ENCODE peak calls at places on chromosomes 6 and 20, in four cellular contexts. A is Peyer's patch, L is neuronal stem cell, N is ovary. R is an unnamed sample. For H3K4me1, the result is how much of the 10 kb centered on the place peaks cover.

GRCh38 chr6:161091972-161092701 is 100.6 kb downstream of the MAP3K4 start:
- DNase-seq in N (no peak), L (no peak), A (no peak), R (no peak)

GRCh38 chr6:87929843-87930288 is 117.8 kb upstream of the SPACA1 start:
- DNase-seq in N (peak), L (peak), A (peak), R (peak)

GRCh38 chr20:23091741-23092408 is 5.8 kb upstream of the CD93 start:
- DNase-seq in L (no peak), N (no peak), A (no peak), R (no peak)

GRCh38 chr6:137928286-137928685 is 61.2 kb downstream of the TNFAIP3 start:
- DNase-seq in A (no peak), L (no peak), N (no peak), R (no peak)

GRCh38 chr20:58549231-58549630 is 34.0 kb upstream of the APCDD1L start:
- DNase-seq in A (no peak), L (no peak), N (no peak), R (no peak)

GRCh38 chr6:53961679-53962370 is 149.4 kb upstream of the MLIP start:
- DNase-seq in A (no peak), N (no peak), L (no peak), R (no peak)

GRCh38 chr20:63698739-63699465 is 2.5 kb downstream of the TNFRSF6B start:
- DNase-seq in L (no peak), A (peak), N (peak), R (no peak)

GRCh38 chr6:5569491-5569890 is 308.2 kb downstream of the FARS2 start:
- DNase-seq in N (no peak), A (no peak), L (no peak), R (no peak)

GRCh38 chr20:49400410-49400809 is 82.1 kb downstream of the KCNB1 start:
- DNase-seq in N (peak), L (no peak), A (no peak), R (no peak)

GRCh38 chr6:113756290-113756665 is 100.9 kb upstream of the MARCKS start:
- DNase-seq in L (no peak), A (no peak), N (no peak), R (no peak)

GRCh38 chr6:169556758-169557505 is 144.9 kb downstream of the WDR27 start:
- DNase-seq in A (no peak), N (no peak), L (no peak), R (no peak)

GRCh38 chr20:6333110-6333509 is 210.3 kb upstream of the FERMT1 start:
- DNase-seq in A (no peak), N (no peak), L (no peak), R (no peak)

GRCh38 chr6:10587694-10588392 is 66.7 kb downstream of the GCNT2 start:
- DNase-seq in L (no peak), A (no peak), N (no peak), R (no peak)

GRCh38 chr6:147642458-147642857 is 134.0 kb downstream of the SAMD5 start:
- DNase-seq in L (no peak), A (no peak), N (no peak), R (no peak)

GRCh38 chr6:42091718-42092023 is 41.3 kb downstream of the TAF8 start:
- DNase-seq in A (no peak), L (no peak), N (no peak), R (no peak)

GRCh38 chr20:24370249-24370648 is 99.2 kb upstream of the SYNDIG1 start:
- DNase-seq in L (no peak), A (no peak), N (no peak), R (no peak)

GRCh38 chr6:49410564-49410963 is 52.5 kb downstream of the MMUT start:
- DNase-seq in N (no peak), A (no peak), L (no peak), R (no peak)

GRCh38 chr6:16511723-16512584 is 249.3 kb downstream of the ATXN1 start:
- DNase-seq in A (no peak), N (no peak), L (no peak), R (no peak)

GRCh38 chr20:46305973-46306360 is 2.3 kb downstream of the CDH22 start:
- DNase-seq in A (peak), L (no peak), N (no peak), R (no peak)

GRCh38 chr6:118542184-118542952 is 5.7 kb upstream of the PLN start:
- DNase-seq in N (no peak), A (no peak), L (no peak), R (no peak)

GRCh38 chr20:45354423-45355208 is 6.4 kb upstream of the SDC4 start:
- DNase-seq in N (no peak), L (no peak), A (no peak), R (no peak)

GRCh38 chr6:40754481-40755045 is 167.4 kb upstream of the LRFN2 start:
- DNase-seq in A (no peak), N (no peak), L (no peak), R (no peak)

GRCh38 chr6:120938876-120939231 is 395.4 kb downstream of the TBC1D32 start:
- DNase-seq in L (no peak), A (no peak), N (no peak), R (no peak)

GRCh38 chr6:136069119-136069518 is 181.0 kb downstream of the MTFR2 start:
- DNase-seq in N (no peak), L (no peak), A (no peak), R (no peak)

GRCh38 chr6:148509152-148509571 is 166.5 kb downstream of the SASH1 start:
- DNase-seq in N (no peak), A (no peak), L (no peak), R (no peak)

GRCh38 chr6:170510631-170511030 is 42.5 kb downstream of the PSMB1 start:
- DNase-seq in L (no peak), N (no peak), A (no peak), R (no peak)

GRCh38 chr20:62936996-62937352 is 973 bp upstream of the GID8 start:
- DNase-seq in A (no peak), L (no peak), N (no peak), R (no peak)

GRCh38 chr20:63924241-63924640 is 29.3 kb downstream of the DNAJC5 start:
- DNase-seq in N (no peak), L (no peak), A (no peak), R (no peak)

GRCh38 chr6:88916615-88917198 is 46.7 kb downstream of the RNGTT start:
- DNase-seq in N (no peak), L (no peak), A (no peak), R (no peak)

GRCh38 chr20:37931153-37931922 is 28.4 kb downstream of the VSTM2L start:
- DNase-seq in A (no peak), N (no peak), L (no peak), R (no peak)

GRCh38 chr20:50655325-50655880 is 35.9 kb downstream of the RIPOR3 start:
- DNase-seq in N (peak), A (no peak), L (no peak), R (no peak)

GRCh38 chr20:41030536-41031242 is 2.1 kb downstream of the TOP1 start:
- DNase-seq in L (no peak), A (no peak), N (no peak), R (no peak)

GRCh38 chr6:36958775-36959554 is 4.4 kb downstream of the PI16 start:
- DNase-seq in A (peak), L (no peak), N (no peak), R (no peak)
- H3K27ac ChIP-seq in A (no peak), L (no peak), N (no peak), R (no peak)

GRCh38 chr20:17871861-17872260 is 96.7 kb downstream of the SNX5 start:
- DNase-seq in L (no peak), N (peak), A (no peak), R (no peak)

GRCh38 chr20:17873410-17874270 is 95.0 kb downstream of the SNX5 start:
- DNase-seq in A (peak), N (peak), L (no peak), R (peak)

GRCh38 chr20:17871181-17871580 is 97.4 kb downstream of the SNX5 start:
- DNase-seq in L (no peak), A (no peak), N (no peak), R (no peak)

GRCh38 chr20:17872920-17873319 is 95.7 kb downstream of the SNX5 start:
- DNase-seq in N (peak), L (no peak), A (no peak), R (no peak)

GRCh38 chr20:17872434-17872833 is 96.2 kb downstream of the SNX5 start:
- DNase-seq in N (peak), L (no peak), A (no peak), R (no peak)
- H3K4me1 ChIP-seq in N (under half), L (under half), A (under half), R (under half)

GRCh38 chr6:108716801-108717791 is 131.1 kb upstream of the ARMC2 start:
- DNase-seq in A (no peak), L (no peak), N (no peak), R (no peak)
- H3K27ac ChIP-seq in A (no peak), L (no peak), N (no peak), R (no peak)

GRCh38 chr6:149696904-149697303 is 21.0 kb downstream of the LATS1 start:
- DNase-seq in L (no peak), N (no peak), A (no peak), R (no peak)

GRCh38 chr6:149698175-149698574 is 19.7 kb downstream of the LATS1 start:
- DNase-seq in A (no peak), N (no peak), L (no peak), R (no peak)

GRCh38 chr6:149699150-149699549 is 18.8 kb downstream of the LATS1 start:
- DNase-seq in A (no peak), N (no peak), L (no peak), R (no peak)

DNA sequence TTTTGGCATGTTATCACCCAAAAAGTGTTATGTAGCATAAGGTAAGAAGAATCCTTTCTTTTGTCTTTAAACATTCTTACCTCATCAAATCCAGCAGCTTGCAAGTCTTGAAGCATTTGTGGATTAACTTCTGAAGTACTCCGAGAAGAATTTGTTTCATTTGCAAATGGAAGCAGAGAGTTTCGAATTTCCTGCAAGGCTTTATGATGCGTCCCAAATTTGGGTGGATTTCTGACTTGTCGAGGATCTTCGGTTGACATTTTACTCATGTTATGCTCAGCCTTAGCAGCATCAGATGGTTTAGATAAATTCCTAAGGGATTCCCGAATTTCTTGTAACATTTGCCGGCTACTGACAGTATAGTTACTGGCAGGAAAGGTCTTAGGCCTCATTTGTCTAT is 16.2 kb downstream of the LATS1 start:
- DNase-seq in L (no peak), A (no peak), N (no peak), R (no peak)
- H3K4me1 ChIP-seq in L (under half), A (under half), N (under half), R (under half)

GRCh38 chr20:32681175-32682084 is 7.7 kb upstream of the C20orf203 start:
- DNase-seq in N (no peak), A (no peak), L (no peak), R (no peak)
- H3K27ac ChIP-seq in N (no peak), A (no peak), L (peak), R (peak)

DNA sequence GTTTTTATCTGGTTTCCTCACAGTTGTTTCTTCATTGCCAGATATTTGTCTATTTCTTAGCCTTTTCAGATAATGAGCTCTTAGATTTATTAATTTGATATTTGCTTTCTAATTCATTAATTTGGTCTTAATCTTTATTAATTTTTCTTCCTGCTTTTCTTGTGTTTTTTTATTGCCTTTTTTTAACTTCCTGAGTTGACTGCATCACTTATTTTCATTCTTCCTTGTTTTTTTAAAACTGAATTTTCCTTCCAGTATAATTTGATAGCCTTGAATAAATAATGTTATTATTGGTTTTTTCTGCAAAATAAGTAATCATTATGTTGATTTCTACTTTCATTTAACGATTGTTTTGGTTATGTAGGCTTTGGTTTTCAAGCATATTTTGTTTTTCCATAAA is 91.5 kb downstream of the RNF144B start:
- DNase-seq in N (no peak), A (no peak), L (no peak), R (no peak)
- H3K4me1 ChIP-seq in N (under half), A (under half), L (under half), R (under half)

DNA sequence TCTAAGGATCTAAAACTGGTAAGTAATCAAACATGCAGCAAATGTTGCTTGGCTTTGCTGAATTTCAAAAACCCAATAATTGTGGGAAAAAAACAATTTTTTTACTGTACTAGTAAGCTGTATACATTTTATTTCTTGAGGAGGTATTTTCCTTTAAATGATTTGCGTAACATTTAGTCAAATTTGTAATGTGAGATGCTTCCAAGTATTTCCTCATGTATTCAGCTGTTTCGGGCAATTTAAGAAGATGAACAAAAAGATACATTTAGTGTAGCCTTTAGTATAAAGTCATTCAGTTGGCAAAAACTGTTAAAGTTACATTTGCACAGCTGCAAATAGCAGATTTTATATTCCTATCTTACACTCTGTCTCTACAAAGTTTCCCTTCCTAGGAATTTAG is 186.1 kb upstream of the SCGN start:
- DNase-seq in L (no peak), A (no peak), N (no peak), R (no peak)
- H3K27ac ChIP-seq in L (no peak), A (no peak), N (no peak), R (no peak)

DNA sequence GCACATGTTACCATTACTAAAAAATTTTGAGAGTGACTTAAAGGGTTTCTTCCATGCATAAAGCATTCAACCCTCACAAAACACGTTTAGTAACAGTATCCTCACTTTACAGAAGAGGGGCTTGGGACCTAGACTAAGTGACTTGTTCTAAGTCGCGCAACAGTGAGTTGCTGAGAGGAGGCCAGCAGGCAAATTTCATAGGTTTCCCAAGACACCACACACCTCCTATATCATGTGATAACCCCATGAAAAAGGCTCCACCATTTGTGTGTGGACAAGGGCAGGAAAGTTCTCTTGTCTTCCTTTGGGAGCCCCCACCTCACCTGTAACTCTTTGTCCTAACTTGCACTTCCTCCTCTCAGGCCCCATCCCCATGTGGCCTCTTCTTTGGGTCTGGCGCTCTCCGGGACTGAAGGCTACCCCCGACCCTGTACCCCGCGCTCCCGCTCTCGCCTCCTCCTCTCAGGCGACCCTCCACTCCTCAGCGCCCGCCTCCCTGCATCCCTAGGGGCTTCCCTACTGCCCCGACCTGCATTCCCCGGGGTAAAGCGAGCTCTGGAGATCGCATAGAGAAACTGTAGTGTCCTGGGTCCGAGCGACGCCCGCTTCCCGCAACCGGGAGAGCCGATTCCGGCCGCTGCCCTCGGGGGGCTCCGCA is 397 bp downstream of the PSMB8 start:
- DNase-seq in N (no peak), L (no peak), A (no peak), R (no peak)
- H3K4me1 ChIP-seq in N (under half), L (under half), A (under half), R (under half)

GRCh38 chr6:155520078-155520477 is 64.4 kb upstream of the NOX3 start:
- DNase-seq in N (no peak), A (no peak), L (no peak), R (no peak)
- H3K27ac ChIP-seq in N (no peak), A (no peak), L (no peak), R (no peak)